ENCODE peak calls at places on chromosome 3, in four cellular contexts. P, V, Z and J are unnamed samples.

GRCh38 chr3:15458212-15458780 is 30.9 kb downstream of the EAF1 start:
- DNase-seq in Z (peak), P (no peak), V (no peak), J (no peak)

GRCh38 chr3:194617827-194618226 is 15.4 kb downstream of the TMEM44 start:
- DNase-seq in Z (no peak), P (peak), V (no peak), J (peak)

GRCh38 chr3:100269410-100270217 is 8.8 kb downstream of the TBC1D23 start:
- DNase-seq in P (peak), Z (no peak), V (no peak), J (no peak)

GRCh38 chr3:194140520-194141414 is 4.8 kb downstream of the HES1 start:
- DNase-seq in Z (peak), P (peak), V (no peak), J (peak)

GRCh38 chr3:155843569-155843968 is 10.7 kb downstream of the SLC33A1 start:
- DNase-seq in P (no peak), V (no peak), Z (no peak), J (no peak)

GRCh38 chr3:4906107-4906621 is 73.1 kb upstream of the BHLHE40 start:
- DNase-seq in Z (no peak), V (no peak), P (peak), J (no peak)

GRCh38 chr3:23594897-23595670 is 210.7 kb upstream of the UBE2E1 start:
- DNase-seq in V (no peak), P (peak), Z (no peak), J (no peak)

GRCh38 chr3:67073812-67074211 is 75.7 kb downstream of the KBTBD8 start:
- DNase-seq in V (no peak), P (no peak), Z (no peak), J (no peak)

GRCh38 chr3:112446343-112446742 is 52.9 kb downstream of the BTLA start:
- DNase-seq in Z (no peak), P (peak), V (no peak), J (no peak)

GRCh38 chr3:197736010-197736490 is 654 bp downstream of the RUBCN start:
- DNase-seq in V (no peak), P (no peak), Z (peak), J (peak)

GRCh38 chr3:111070772-111071256 is 802 bp upstream of the NECTIN3 start:
- DNase-seq in V (no peak), P (no peak), Z (no peak), J (no peak)

GRCh38 chr3:119702530-119703527 is at the start of gene CFAP91:
- DNase-seq in V (peak), P (peak), Z (peak), J (peak)

GRCh38 chr3:59641169-59641914 is 591.5 kb upstream of the CFAP20DC start:
- DNase-seq in P (peak), V (no peak), Z (no peak), J (no peak)

GRCh38 chr3:41102053-41102556 is 97.2 kb upstream of the CTNNB1 start:
- DNase-seq in P (no peak), V (no peak), Z (peak), J (no peak)

GRCh38 chr3:26712211-26713026 is 89.8 kb downstream of the LRRC3B start:
- DNase-seq in Z (peak), P (peak), V (no peak), J (peak)

GRCh38 chr3:112741956-112742355 is 101.0 kb upstream of the CCDC80 start:
- DNase-seq in V (no peak), Z (no peak), P (no peak), J (no peak)

GRCh38 chr3:49721861-49722781 is 1.6 kb downstream of the GMPPB start:
- DNase-seq in V (no peak), P (no peak), Z (no peak), J (no peak)

GRCh38 chr3:98343647-98344507 is 9.8 kb upstream of the OR5K4 start:
- DNase-seq in Z (peak), V (no peak), P (peak), J (peak)

GRCh38 chr3:31926543-31926942 is 54.5 kb downstream of the OSBPL10 start:
- DNase-seq in Z (no peak), V (no peak), P (no peak), J (no peak)

GRCh38 chr3:133477497-133477896 is 77.6 kb downstream of the BFSP2 start:
- DNase-seq in V (no peak), P (no peak), Z (no peak), J (no peak)